ENCODE peak calls at places on chromosome 11, in five cellular contexts. B, W, C, Y and Q are unnamed samples.

GRCh38 chr11:94568200-94568599 is 1.0 kb downstream of the PIWIL4 start:
- DNase-seq in C (no peak), Y (no peak), B (no peak), W (no peak), Q (no peak)

GRCh38 chr11:115349427-115349826 is 154.8 kb downstream of the CADM1 start:
- DNase-seq in W (no peak), C (no peak), Y (no peak), B (no peak), Q (no peak)

GRCh38 chr11:69699213-69699612 is 4.6 kb downstream of the FGF19 start:
- DNase-seq in C (no peak), B (no peak), Y (no peak), W (no peak), Q (no peak)

GRCh38 chr11:32396991-32397390 is 38.3 kb downstream of the WT1 start:
- DNase-seq in C (no peak), Y (no peak), W (no peak), B (no peak), Q (no peak)

GRCh38 chr11:74325649-74326645 is 14.5 kb upstream of the P4HA3 start:
- DNase-seq in B (no peak), Y (no peak), W (peak), C (no peak), Q (no peak)

GRCh38 chr11:59216654-59217640 is 4.2 kb upstream of the MPEG1 start:
- DNase-seq in Y (no peak), C (no peak), B (no peak), W (peak), Q (peak)

GRCh38 chr11:76835928-76836612 is 24.6 kb upstream of the ACER3 start:
- DNase-seq in Y (no peak), B (no peak), C (peak), W (peak), Q (no peak)

GRCh38 chr11:31784645-31785044 is 26.5 kb downstream of the PAX6 start:
- DNase-seq in C (no peak), Y (no peak), B (no peak), W (no peak), Q (no peak)

GRCh38 chr11:64894070-64894811 is 15.8 kb upstream of the EHD1 start:
- DNase-seq in W (peak), B (no peak), Y (peak), C (peak), Q (no peak)

DNA sequence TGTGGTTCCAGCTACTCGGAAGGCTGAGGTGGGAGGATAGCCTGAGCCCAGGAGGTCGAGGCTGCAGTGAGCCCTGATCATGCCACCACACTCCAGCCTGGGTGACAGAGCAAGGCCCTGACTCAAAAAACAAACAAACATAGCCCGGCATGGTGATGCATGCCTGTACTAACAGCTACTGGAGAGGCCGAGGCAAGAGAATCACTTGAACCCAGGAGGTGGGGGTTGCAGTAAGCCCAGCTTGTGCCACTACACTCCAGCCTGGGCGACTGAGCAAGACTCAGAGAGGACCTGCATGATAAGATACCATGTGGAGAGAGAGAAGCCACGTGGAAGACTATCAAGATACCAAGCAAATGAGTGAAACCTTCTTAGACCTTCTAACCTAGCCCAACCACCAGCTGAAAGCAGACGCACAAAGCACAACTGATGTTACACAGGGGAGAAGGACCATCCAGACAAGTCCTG is 36.1 kb downstream of the AMBRA1 start:
- DNase-seq in C (peak), Y (no peak), B (peak), W (peak), Q (no peak)
- TF ChIP-seq CEBPB in C (no peak), Y (no peak), B (no peak), W (no peak), Q (no peak)

GRCh38 chr11:10305964-10306918 is 1.4 kb downstream of the ADM start:
- DNase-seq in B (no peak), C (peak), Y (no peak), W (peak), Q (no peak)
- TF ChIP-seq CEBPB in B (no peak), C (no peak), Y (no peak), W (no peak), Q (no peak)

DNA sequence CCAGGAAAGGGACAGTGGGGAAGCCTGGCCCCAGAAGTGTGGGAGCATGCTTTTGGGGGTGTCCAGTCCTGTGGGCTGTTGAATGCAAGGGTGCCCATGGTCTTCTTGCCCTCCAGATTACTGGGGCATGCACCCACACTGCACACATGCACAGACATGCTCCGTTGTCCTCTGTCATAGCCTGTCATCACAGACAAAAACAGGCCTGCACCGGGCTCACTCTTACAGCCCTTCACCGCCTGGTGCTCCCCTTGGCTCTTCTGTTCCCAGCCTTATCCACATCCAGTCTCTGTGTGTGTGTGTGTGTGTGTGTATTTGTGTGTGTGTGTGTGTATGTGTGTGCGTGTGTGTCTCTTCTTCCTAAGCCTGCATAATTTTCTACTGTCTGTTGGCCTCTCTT is 23.3 kb upstream of the NECTIN1 start:
- DNase-seq in C (no peak), Y (no peak), W (no peak), B (no peak), Q (no peak)
- TF ChIP-seq CEBPB in C (no peak), Y (no peak), W (no peak), B (no peak), Q (no peak)

GRCh38 chr11:78821371-78822306 is 247.0 kb upstream of the NARS2 start:
- DNase-seq in W (peak), Y (no peak), C (no peak), B (no peak), Q (no peak)
- TF ChIP-seq CEBPB in W (no peak), Y (no peak), C (no peak), B (no peak), Q (no peak)

DNA sequence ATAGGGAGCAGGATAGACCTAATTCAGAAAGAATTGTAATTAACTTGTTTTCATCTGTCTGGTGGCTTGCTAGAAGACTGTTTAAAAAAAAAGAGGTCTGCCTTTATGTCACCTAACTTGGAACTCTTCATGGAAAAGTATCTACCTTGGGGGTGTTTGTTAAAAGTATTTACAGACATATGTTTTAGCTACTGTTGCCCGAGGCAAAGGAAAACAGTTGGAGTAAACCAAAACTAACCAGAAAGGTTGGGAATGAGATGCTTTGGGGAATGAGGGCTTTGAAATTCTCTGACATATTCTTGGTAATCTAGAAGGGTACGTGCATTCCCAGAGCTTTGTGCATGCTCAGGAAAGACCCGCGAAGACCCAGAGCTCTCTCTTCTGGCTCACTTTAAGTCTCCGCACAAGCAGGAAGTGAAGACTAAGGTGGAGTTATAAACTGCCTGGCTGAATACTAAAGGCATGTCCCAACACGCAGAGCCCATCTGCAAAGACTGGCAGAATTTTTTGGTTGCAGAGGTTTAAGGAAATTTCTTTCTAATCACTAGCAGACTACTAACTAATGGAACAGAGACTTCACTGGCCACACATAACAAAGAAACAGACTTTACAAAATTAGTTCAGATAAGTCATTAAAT is 33.2 kb downstream of the HIKESHI start:
- DNase-seq in W (no peak), Y (no peak), B (no peak), C (no peak), Q (no peak)
- TF ChIP-seq CEBPB in W (no peak), Y (no peak), B (no peak), C (no peak), Q (no peak)

DNA sequence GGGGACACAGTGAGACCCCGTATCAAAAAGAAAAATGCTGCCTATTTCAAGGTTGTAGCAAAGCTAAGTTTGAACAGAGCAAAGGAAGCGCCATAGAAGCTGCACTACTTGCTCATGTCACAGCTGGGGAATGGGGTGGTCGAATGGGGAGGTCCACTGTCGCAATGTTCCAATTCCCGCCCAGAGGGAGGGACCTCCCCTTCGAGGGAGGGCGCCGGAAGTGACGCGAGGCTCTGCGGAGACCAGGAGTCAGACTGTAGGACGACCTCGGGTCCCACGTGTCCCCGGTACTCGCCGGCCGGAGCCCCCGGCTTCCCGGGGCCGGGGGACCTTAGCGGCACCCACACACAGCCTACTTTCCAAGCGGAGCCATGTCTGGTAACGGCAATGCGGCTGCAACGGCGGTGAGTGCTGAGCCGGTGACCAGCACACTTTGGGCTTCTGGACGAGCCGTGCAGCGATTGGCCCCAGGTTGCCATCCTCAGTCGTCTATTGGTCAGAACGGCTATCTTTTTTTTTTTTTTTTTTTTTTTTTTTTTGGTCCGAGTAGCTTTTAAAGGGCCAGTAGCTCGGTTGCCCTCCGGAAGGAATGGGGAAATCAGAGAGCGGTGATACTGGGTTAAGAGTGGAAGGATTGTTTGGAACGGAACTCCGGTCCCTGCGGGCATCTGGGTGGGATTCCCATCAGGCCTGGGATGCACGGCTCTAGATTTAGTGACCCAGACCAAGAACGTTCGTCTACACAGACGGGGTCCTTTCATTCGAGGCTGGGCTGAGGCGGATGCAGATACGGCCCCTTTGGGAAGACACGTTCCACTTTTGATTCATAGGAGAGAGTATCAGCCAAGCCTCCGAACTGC is at the start of gene HMBS:
- DNase-seq in W (peak), Y (peak), B (peak), C (peak), Q (peak)
- TF ChIP-seq CEBPB in W (peak), Y (peak), B (peak), C (peak), Q (no peak)

DNA sequence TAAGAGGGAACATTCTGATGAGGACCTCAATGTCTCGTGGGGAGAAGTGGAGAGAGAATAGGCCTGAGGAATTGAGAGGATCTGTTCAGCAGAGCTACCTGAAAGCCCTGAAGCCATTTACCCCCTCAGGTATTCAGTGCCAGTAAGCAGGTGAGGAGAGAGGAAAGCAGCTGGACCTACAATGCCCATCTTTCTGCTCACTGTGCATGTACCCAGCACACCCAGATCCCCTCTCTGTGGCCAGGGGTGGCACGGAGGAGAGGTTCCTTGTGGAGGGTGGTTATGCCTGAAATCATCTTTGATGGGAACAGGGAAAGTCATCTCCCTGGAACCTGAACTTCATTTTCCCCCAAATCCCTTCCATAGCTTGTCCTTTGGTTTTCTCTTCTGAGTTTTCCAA is 277.8 kb upstream of the B3GAT1 start:
- DNase-seq in W (no peak), Y (no peak), B (no peak), C (no peak), Q (no peak)
- TF ChIP-seq CEBPB in W (no peak), Y (no peak), B (no peak), C (no peak), Q (no peak)

GRCh38 chr11:123483465-123483864 is 53.4 kb downstream of the GRAMD1B start:
- DNase-seq in Y (no peak), W (no peak), C (no peak), B (no peak), Q (no peak)
- TF ChIP-seq CEBPB in Y (no peak), W (no peak), C (no peak), B (no peak), Q (no peak)

GRCh38 chr11:78315724-78316123 is 101.9 kb downstream of the GAB2 start:
- DNase-seq in Y (no peak), C (no peak), B (no peak), W (no peak), Q (no peak)

GRCh38 chr11:78312712-78313111 is 104.9 kb downstream of the GAB2 start:
- DNase-seq in W (no peak), Y (no peak), B (no peak), C (no peak), Q (peak)

GRCh38 chr11:78313898-78314297 is 103.7 kb downstream of the GAB2 start:
- DNase-seq in C (no peak), Y (no peak), W (peak), B (no peak), Q (no peak)

GRCh38 chr11:78314753-78315152 is 102.9 kb downstream of the GAB2 start:
- DNase-seq in B (no peak), C (no peak), W (no peak), Y (no peak), Q (no peak)

GRCh38 chr11:78313181-78313788 is 104.3 kb downstream of the GAB2 start:
- DNase-seq in Y (no peak), B (peak), C (peak), W (peak), Q (no peak)
- TF ChIP-seq CEBPB in Y (no peak), B (no peak), C (no peak), W (peak), Q (no peak)